ENCODE peak calls at places on chromosomes 3 and 15, in five cellular contexts. F, J, X, K and Q are unnamed samples.

GRCh38 chr15:66706840-66707239 is 4.8 kb downstream of the SMAD6 start:
- DNase-seq in X (no peak), F (no peak), J (no peak), K (no peak), Q (no peak)

GRCh38 chr3:172082269-172082668 is 42.9 kb downstream of the FNDC3B start:
- DNase-seq in K (peak; percentile 22), X (peak; percentile 97), F (no peak), J (no peak), Q (no peak)

GRCh38 chr15:64634020-64634419 is 141.4 kb downstream of the RBPMS2 start:
- DNase-seq in X (no peak), F (peak; percentile 60), K (peak; percentile 24), J (peak; percentile 70), Q (peak; percentile 46)

GRCh38 chr3:162998205-162998604 is 1501.6 kb downstream of the OTOL1 start:
- DNase-seq in K (no peak), J (peak; percentile 40), X (peak; percentile 12), F (no peak), Q (no peak)

GRCh38 chr3:150169279-150169970 is 198.7 kb upstream of the PFN2 start:
- DNase-seq in K (no peak), F (no peak), X (no peak), J (no peak), Q (no peak)

GRCh38 chr3:172367205-172368105 is 80.8 kb downstream of the GHSR start:
- DNase-seq in J (no peak), X (peak; percentile 23), F (no peak), K (no peak), Q (no peak)

GRCh38 chr3:30894521-30895289 is at the start of gene GADL1:
- DNase-seq in K (no peak), X (peak; percentile 61), F (peak; percentile 81), J (peak; percentile 82), Q (no peak)

GRCh38 chr15:78604420-78604819 is 16.4 kb downstream of the CHRNA3 start:
- DNase-seq in X (no peak), J (no peak), K (peak; percentile 20), F (no peak), Q (no peak)

GRCh38 chr3:126436826-126437717 is 38.6 kb downstream of the ZXDC start:
- DNase-seq in K (no peak), X (no peak), J (no peak), F (no peak), Q (no peak)

GRCh38 chr3:123595396-123595795 is 10.5 kb upstream of the HACD2 start:
- DNase-seq in J (no peak), K (no peak), F (no peak), X (no peak), Q (no peak)

GRCh38 chr3:73164622-73165021 is 103.2 kb downstream of the EBLN2 start:
- DNase-seq in K (no peak), J (no peak), F (no peak), X (no peak), Q (no peak)

GRCh38 chr3:170159459-170159858 is 22.1 kb downstream of the PHC3 start:
- DNase-seq in X (no peak), K (no peak), F (no peak), J (no peak), Q (no peak)

GRCh38 chr15:52653451-52653964 is 25.7 kb downstream of the ATOSA start:
- DNase-seq in J (no peak), K (no peak), X (peak; percentile 87), F (no peak), Q (no peak)

GRCh38 chr3:108548304-108548703 is 37.9 kb upstream of the MYH15 start:
- DNase-seq in X (peak; percentile 72), F (no peak), K (no peak), J (no peak), Q (no peak)

GRCh38 chr3:60954049-60954448 is 297.2 kb downstream of the FHIT start:
- DNase-seq in J (no peak), X (no peak), F (no peak), K (no peak), Q (no peak)

GRCh38 chr3:106610362-106610997 is 741.7 kb upstream of the CBLB start:
- DNase-seq in X (peak; percentile 55), F (no peak), J (no peak), K (no peak), Q (no peak)

GRCh38 chr3:5888845-5889244 is 701.3 kb downstream of the EDEM1 start:
- DNase-seq in K (no peak), F (no peak), X (no peak), J (no peak), Q (no peak)

GRCh38 chr3:136247436-136247835 is 2.7 kb upstream of the PCCB start:
- DNase-seq in F (peak; percentile 64), K (no peak), J (no peak), X (no peak), Q (no peak)

GRCh38 chr3:62373714-62374333 is 474 bp upstream of the FEZF2 start:
- DNase-seq in F (peak; percentile 58), J (no peak), X (no peak), K (no peak), Q (no peak)

GRCh38 chr3:146421814-146422748 is 47.3 kb downstream of the PLSCR2 start:
- DNase-seq in F (no peak), X (peak; percentile 63), J (no peak), K (no peak), Q (no peak)

GRCh38 chr3:16350041-16350952 is 85.3 kb downstream of the OXNAD1 start:
- DNase-seq in J (no peak), F (no peak), K (no peak), X (peak; percentile 91), Q (no peak)

GRCh38 chr15:38080651-38081271 is 146.3 kb downstream of the TMCO5A start:
- DNase-seq in K (no peak), J (no peak), X (no peak), F (no peak), Q (no peak)

GRCh38 chr15:82709081-82709420 is 624 bp downstream of the AP3B2 start:
- DNase-seq in X (no peak), K (no peak), J (no peak), F (peak; percentile 88), Q (no peak)

GRCh38 chr15:45254405-45255293 is 2.6 kb downstream of the SLC28A2 start:
- DNase-seq in X (no peak), F (no peak), K (no peak), J (no peak), Q (no peak)

GRCh38 chr3:21540265-21540664 is 210.7 kb downstream of the ZNF385D start:
- DNase-seq in X (no peak), F (no peak), J (no peak), K (no peak), Q (no peak)

GRCh38 chr3:21544076-21544462 is 206.9 kb downstream of the ZNF385D start:
- DNase-seq in X (peak; percentile 11), K (no peak), F (no peak), J (no peak), Q (no peak)

GRCh38 chr3:21542656-21543379 is 208.2 kb downstream of the ZNF385D start:
- DNase-seq in J (no peak), K (no peak), X (no peak), F (peak; percentile 64), Q (no peak)

GRCh38 chr3:21543380-21544075 is 207.5 kb downstream of the ZNF385D start:
- DNase-seq in K (no peak), X (peak; percentile 14), F (peak; percentile 67), J (no peak), Q (no peak)
- H3K4me3 ChIP-seq in K (no peak overlapping the region), X (no peak overlapping the region), F (no peak overlapping the region), J (no peak overlapping the region), Q (no peak overlapping the region)

GRCh38 chr15:89099968-89100367 is 11.7 kb downstream of the ABHD2 start:
- DNase-seq in F (no peak), K (no peak), J (no peak), X (no peak), Q (no peak)

GRCh38 chr15:89098281-89098680 is 10.0 kb downstream of the ABHD2 start:
- DNase-seq in J (no peak), K (no peak), F (no peak), X (peak; percentile 51), Q (no peak)

GRCh38 chr15:89104172-89104564 is 15.9 kb downstream of the ABHD2 start:
- DNase-seq in F (no peak), J (no peak), K (no peak), X (no peak), Q (no peak)

GRCh38 chr15:89103481-89104171 is 15.4 kb downstream of the ABHD2 start:
- DNase-seq in X (no peak), J (no peak), F (no peak), K (no peak), Q (no peak)

DNA sequence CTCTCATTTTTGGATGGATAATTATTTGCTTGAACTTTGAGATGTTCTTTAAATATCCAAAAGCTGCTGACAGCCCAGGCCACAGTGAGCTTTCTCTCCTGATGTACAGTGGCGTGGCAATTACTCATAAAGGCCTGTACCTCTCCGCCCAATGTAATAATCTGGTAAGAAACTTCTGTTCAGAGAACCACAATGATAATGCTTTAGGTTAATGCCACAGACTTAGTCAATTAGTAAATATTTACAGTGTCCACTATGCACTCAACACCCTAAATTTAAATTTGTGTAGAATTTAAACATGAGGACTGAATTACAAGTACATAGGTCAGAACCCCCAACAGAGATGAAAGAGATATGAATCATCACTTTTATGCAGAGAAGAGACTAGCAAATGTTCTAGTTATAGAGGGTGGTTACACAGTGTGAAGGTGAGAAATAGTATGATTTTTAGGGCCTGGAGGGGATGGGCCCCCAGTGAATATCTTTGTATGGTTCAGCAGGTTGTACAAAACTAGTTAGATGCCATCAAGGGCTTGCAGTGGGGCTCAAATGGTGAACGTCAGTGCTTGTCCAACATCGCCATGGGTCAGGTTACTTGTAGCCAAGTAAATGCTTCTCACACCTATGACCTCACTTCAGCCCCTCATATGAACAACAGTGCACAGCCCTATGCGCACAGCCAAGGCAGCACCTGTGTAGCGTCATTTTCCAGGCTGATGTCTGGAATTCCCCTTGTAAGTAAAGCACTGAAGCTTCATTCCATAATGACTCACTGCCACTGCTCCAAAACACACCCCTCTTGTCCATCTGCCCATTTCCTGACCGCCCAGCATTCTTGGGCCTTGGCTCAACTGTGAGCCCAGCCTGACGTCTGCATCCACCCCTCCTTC is 13.3 kb downstream of the ABHD2 start:
- DNase-seq in F (no peak), K (peak; percentile 60), J (no peak), X (peak; percentile 97), Q (no peak)
- H3K4me1 ChIP-seq in F (no peaks in the 10 kb centered on the region), K (peaks cover 13% of the 10 kb centered on the region), J (no peaks in the 10 kb centered on the region), X (peaks cover 78% of the 10 kb centered on the region), Q (peaks cover 6% of the 10 kb centered on the region)

GRCh38 chr3:98800401-98800800 is 37.3 kb downstream of the ST3GAL6 start:
- DNase-seq in F (no peak), K (no peak), J (no peak), X (no peak), Q (no peak)
- H3K4me3 ChIP-seq in F (no peak overlapping the region), K (no peak overlapping the region), J (no peak overlapping the region), X (no peak overlapping the region), Q (no peak overlapping the region)

GRCh38 chr15:75704263-75704615 is 8.4 kb downstream of the CSPG4 start:
- DNase-seq in X (no peak), K (no peak), F (no peak), J (no peak), Q (no peak)

GRCh38 chr15:75705854-75706681 is 6.6 kb downstream of the CSPG4 start:
- DNase-seq in F (no peak), J (no peak), X (no peak), K (no peak), Q (no peak)

GRCh38 chr15:75704618-75705017 is 8.0 kb downstream of the CSPG4 start:
- DNase-seq in K (no peak), X (no peak), F (no peak), J (no peak), Q (no peak)

GRCh38 chr15:75702431-75702830 is 10.2 kb downstream of the CSPG4 start:
- DNase-seq in F (no peak), K (no peak), J (no peak), X (no peak), Q (no peak)

GRCh38 chr15:75706682-75706954 is 6.0 kb downstream of the CSPG4 start:
- DNase-seq in K (no peak), F (no peak), J (no peak), X (no peak), Q (no peak)
- H3K4me1 ChIP-seq in K (peaks cover 19% of the 10 kb centered on the region), F (no peaks in the 10 kb centered on the region), J (no peaks in the 10 kb centered on the region), X (peaks cover 19% of the 10 kb centered on the region), Q (no peaks in the 10 kb centered on the region)